ENCODE peak calls at places on chromosomes 13 and 19, in eight cellular contexts. One of them, this sample, is unnamed.

GRCh38 chr19:38111898-38112297 is 112.1 kb downstream of the DPF1 start:
- DNase-seq in adrenal gland: no peak
- DNase-seq in bronchial epithelial cell: no peak
- DNase-seq in cardiac muscle cell: no peak
- DNase-seq in CD8-positive, alpha-beta T cell: no peak
- DNase-seq in AG09309: no peak
- DNase-seq in PC-3: no peak
- DNase-seq in fibroblast of mammary gland: no peak
- DNase-seq in this sample: no peak

GRCh38 chr19:18118420-18119242 is 21.1 kb downstream of the MAST3 start:
- DNase-seq in adrenal gland: no peak
- DNase-seq in bronchial epithelial cell: no peak
- DNase-seq in cardiac muscle cell: no peak
- DNase-seq in CD8-positive, alpha-beta T cell: no peak
- DNase-seq in AG09309: no peak
- DNase-seq in PC-3: no peak
- DNase-seq in fibroblast of mammary gland: peak; percentile 23
- DNase-seq in this sample: no peak

GRCh38 chr19:39935262-39935661 is 828 bp upstream of the FCGBP start:
- DNase-seq in adrenal gland: no peak
- DNase-seq in bronchial epithelial cell: no peak
- DNase-seq in cardiac muscle cell: no peak
- DNase-seq in CD8-positive, alpha-beta T cell: no peak
- DNase-seq in AG09309: no peak
- DNase-seq in PC-3: no peak
- DNase-seq in fibroblast of mammary gland: no peak
- DNase-seq in this sample: no peak

GRCh38 chr19:30516586-30516985 is 144.4 kb downstream of the ZNF536 start:
- DNase-seq in adrenal gland: no peak
- DNase-seq in bronchial epithelial cell: no peak
- DNase-seq in cardiac muscle cell: no peak
- DNase-seq in CD8-positive, alpha-beta T cell: no peak
- DNase-seq in AG09309: no peak
- DNase-seq in PC-3: no peak
- DNase-seq in fibroblast of mammary gland: no peak
- DNase-seq in this sample: no peak

GRCh38 chr13:46951516-46951915 is 54.7 kb upstream of the HTR2A start:
- DNase-seq in adrenal gland: no peak
- DNase-seq in bronchial epithelial cell: peak; percentile 81
- DNase-seq in cardiac muscle cell: no peak
- DNase-seq in CD8-positive, alpha-beta T cell: no peak
- DNase-seq in AG09309: no peak
- DNase-seq in PC-3: peak; percentile 94
- DNase-seq in fibroblast of mammary gland: peak; percentile 56
- DNase-seq in this sample: no peak

GRCh38 chr13:99378985-99379734 is 72.0 kb upstream of the GPR183 start:
- DNase-seq in adrenal gland: no peak
- DNase-seq in bronchial epithelial cell: no peak
- DNase-seq in cardiac muscle cell: no peak
- DNase-seq in CD8-positive, alpha-beta T cell: peak; percentile 2
- DNase-seq in AG09309: no peak
- DNase-seq in PC-3: no peak
- DNase-seq in fibroblast of mammary gland: no peak
- DNase-seq in this sample: no peak

GRCh38 chr19:56476671-56477428 is at the start of gene ZNF667:
- DNase-seq in adrenal gland: peak; percentile 41
- DNase-seq in bronchial epithelial cell: peak; percentile 37
- DNase-seq in cardiac muscle cell: peak; percentile 24
- DNase-seq in CD8-positive, alpha-beta T cell: peak; percentile 45
- DNase-seq in AG09309: no peak
- DNase-seq in PC-3: peak; percentile 46
- DNase-seq in fibroblast of mammary gland: peak; percentile 55
- DNase-seq in this sample: no peak

GRCh38 chr19:7013678-7014077 is 7.6 kb downstream of the MBD3L2B start:
- DNase-seq in adrenal gland: no peak
- DNase-seq in bronchial epithelial cell: peak; percentile 66
- DNase-seq in cardiac muscle cell: no peak
- DNase-seq in CD8-positive, alpha-beta T cell: no peak
- DNase-seq in AG09309: no peak
- DNase-seq in PC-3: peak; percentile 84
- DNase-seq in fibroblast of mammary gland: peak; percentile 27
- DNase-seq in this sample: no peak

GRCh38 chr19:50567882-50568281 is 353 bp downstream of the LRRC4B start:
- DNase-seq in adrenal gland: no peak
- DNase-seq in bronchial epithelial cell: no peak
- DNase-seq in cardiac muscle cell: no peak
- DNase-seq in CD8-positive, alpha-beta T cell: no peak
- DNase-seq in AG09309: no peak
- DNase-seq in PC-3: no peak
- DNase-seq in fibroblast of mammary gland: no peak
- DNase-seq in this sample: no peak
- H3K4me3 ChIP-seq in adrenal gland: no peak overlapping the region
- H3K4me3 ChIP-seq in bronchial epithelial cell: no peak overlapping the region
- H3K4me3 ChIP-seq in cardiac muscle cell: peak overlapping the region; percentile 95
- H3K4me3 ChIP-seq in CD8-positive, alpha-beta T cell: no peak overlapping the region
- H3K4me3 ChIP-seq in AG09309: no peak overlapping the region
- H3K4me3 ChIP-seq in PC-3: no peak overlapping the region
- H3K4me3 ChIP-seq in fibroblast of mammary gland: no peak overlapping the region
- H3K4me3 ChIP-seq in this sample: peak overlapping the region; percentile 55

GRCh38 chr19:48715276-48715675 is 4.2 kb downstream of the MAMSTR start:
- DNase-seq in adrenal gland: no peak
- DNase-seq in bronchial epithelial cell: no peak
- DNase-seq in cardiac muscle cell: no peak
- DNase-seq in CD8-positive, alpha-beta T cell: no peak
- DNase-seq in AG09309: no peak
- DNase-seq in PC-3: no peak
- DNase-seq in fibroblast of mammary gland: no peak
- DNase-seq in this sample: no peak

GRCh38 chr19:48715681-48716171 is 3.8 kb downstream of the MAMSTR start:
- DNase-seq in adrenal gland: no peak
- DNase-seq in bronchial epithelial cell: no peak
- DNase-seq in cardiac muscle cell: no peak
- DNase-seq in CD8-positive, alpha-beta T cell: no peak
- DNase-seq in AG09309: no peak
- DNase-seq in PC-3: no peak
- DNase-seq in fibroblast of mammary gland: peak; percentile 50
- DNase-seq in this sample: no peak

GRCh38 chr19:48714759-48715261 is 4.7 kb downstream of the MAMSTR start:
- DNase-seq in adrenal gland: no peak
- DNase-seq in bronchial epithelial cell: no peak
- DNase-seq in cardiac muscle cell: no peak
- DNase-seq in CD8-positive, alpha-beta T cell: no peak
- DNase-seq in AG09309: no peak
- DNase-seq in PC-3: no peak
- DNase-seq in fibroblast of mammary gland: no peak
- DNase-seq in this sample: no peak

GRCh38 chr19:48718711-48719231 is 754 bp downstream of the MAMSTR start:
- DNase-seq in adrenal gland: no peak
- DNase-seq in bronchial epithelial cell: no peak
- DNase-seq in cardiac muscle cell: no peak
- DNase-seq in CD8-positive, alpha-beta T cell: no peak
- DNase-seq in AG09309: no peak
- DNase-seq in PC-3: no peak
- DNase-seq in fibroblast of mammary gland: no peak
- DNase-seq in this sample: no peak

GRCh38 chr19:48717059-48717395 is 2.5 kb downstream of the MAMSTR start:
- DNase-seq in adrenal gland: no peak
- DNase-seq in bronchial epithelial cell: no peak
- DNase-seq in cardiac muscle cell: no peak
- DNase-seq in CD8-positive, alpha-beta T cell: no peak
- DNase-seq in AG09309: no peak
- DNase-seq in PC-3: no peak
- DNase-seq in fibroblast of mammary gland: peak; percentile 54
- DNase-seq in this sample: no peak
- H3K4me3 ChIP-seq in adrenal gland: no peak overlapping the region
- H3K4me3 ChIP-seq in bronchial epithelial cell: no peak overlapping the region
- H3K4me3 ChIP-seq in cardiac muscle cell: no peak overlapping the region
- H3K4me3 ChIP-seq in CD8-positive, alpha-beta T cell: no peak overlapping the region
- H3K4me3 ChIP-seq in AG09309: peak overlapping the region; percentile 30
- H3K4me3 ChIP-seq in PC-3: no peak overlapping the region
- H3K4me3 ChIP-seq in fibroblast of mammary gland: peak overlapping the region; percentile 37
- H3K4me3 ChIP-seq in this sample: no peak overlapping the region

DNA sequence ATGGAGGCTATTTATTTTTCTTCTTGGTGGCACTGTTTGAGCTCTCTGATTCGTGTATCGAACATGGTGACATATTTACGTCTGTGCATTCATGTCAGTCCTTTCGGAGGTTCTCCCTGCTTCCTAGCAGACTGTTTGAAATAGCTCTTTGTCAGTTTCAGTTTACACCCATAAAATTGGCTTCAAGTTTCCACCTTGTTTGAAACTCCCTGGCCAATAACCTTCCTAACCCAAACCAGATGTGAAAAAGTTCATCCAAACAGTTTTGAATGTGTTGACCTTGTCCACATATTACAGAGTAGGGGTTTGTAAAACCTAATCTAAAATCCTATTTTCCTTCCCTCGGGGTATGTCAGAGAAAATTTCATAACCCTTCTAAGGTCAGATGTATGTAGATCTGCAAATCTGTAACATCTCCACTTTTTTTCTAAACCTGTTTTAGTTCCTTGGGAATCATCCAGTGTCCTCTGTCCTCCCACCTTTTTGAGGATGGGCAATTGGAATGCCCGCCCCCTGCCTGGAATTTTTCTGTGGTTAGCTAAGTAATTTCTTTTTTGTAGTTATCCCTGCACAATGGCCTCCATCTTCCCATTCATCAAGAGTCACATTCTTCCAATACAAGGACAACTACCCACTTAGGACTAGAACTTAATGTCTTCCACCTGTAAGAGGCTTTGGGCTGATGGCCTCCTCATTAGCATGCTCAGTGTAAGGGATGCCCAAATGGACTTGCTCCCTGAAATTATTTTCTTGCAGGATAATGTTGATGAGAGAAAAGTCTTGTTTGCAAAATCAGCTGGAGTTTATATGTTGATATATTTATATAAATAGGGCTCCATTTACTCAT is 499.8 kb downstream of the GPC6 start:
- DNase-seq in adrenal gland: no peak
- DNase-seq in bronchial epithelial cell: no peak
- DNase-seq in cardiac muscle cell: no peak
- DNase-seq in CD8-positive, alpha-beta T cell: no peak
- DNase-seq in AG09309: no peak
- DNase-seq in PC-3: no peak
- DNase-seq in fibroblast of mammary gland: peak; percentile 49
- DNase-seq in this sample: no peak
- H3K4me3 ChIP-seq in adrenal gland: no peak overlapping the region
- H3K4me3 ChIP-seq in bronchial epithelial cell: no peak overlapping the region
- H3K4me3 ChIP-seq in cardiac muscle cell: no peak overlapping the region
- H3K4me3 ChIP-seq in CD8-positive, alpha-beta T cell: no peak overlapping the region
- H3K4me3 ChIP-seq in AG09309: no peak overlapping the region
- H3K4me3 ChIP-seq in PC-3: no peak overlapping the region
- H3K4me3 ChIP-seq in fibroblast of mammary gland: no peak overlapping the region
- H3K4me3 ChIP-seq in this sample: no peak overlapping the region

GRCh38 chr19:49579193-49579592 is 1.2 kb downstream of the NOSIP start:
- DNase-seq in adrenal gland: no peak
- DNase-seq in bronchial epithelial cell: no peak
- DNase-seq in cardiac muscle cell: no peak
- DNase-seq in CD8-positive, alpha-beta T cell: no peak
- DNase-seq in AG09309: no peak
- DNase-seq in PC-3: no peak
- DNase-seq in fibroblast of mammary gland: no peak
- DNase-seq in this sample: no peak
- H3K4me3 ChIP-seq in adrenal gland: no peak overlapping the region
- H3K4me3 ChIP-seq in bronchial epithelial cell: no peak overlapping the region
- H3K4me3 ChIP-seq in cardiac muscle cell: peak overlapping the region; percentile 73
- H3K4me3 ChIP-seq in CD8-positive, alpha-beta T cell: peak overlapping the region; percentile 68
- H3K4me3 ChIP-seq in AG09309: peak overlapping the region; percentile 77
- H3K4me3 ChIP-seq in PC-3: peak overlapping the region; percentile 96
- H3K4me3 ChIP-seq in fibroblast of mammary gland: peak overlapping the region; percentile 99
- H3K4me3 ChIP-seq in this sample: peak overlapping the region; percentile 63

GRCh38 chr13:94710881-94711560 is 1.3 kb downstream of the SOX21 start:
- DNase-seq in adrenal gland: no peak
- DNase-seq in bronchial epithelial cell: no peak
- DNase-seq in cardiac muscle cell: no peak
- DNase-seq in CD8-positive, alpha-beta T cell: no peak
- DNase-seq in AG09309: no peak
- DNase-seq in PC-3: peak; percentile 59
- DNase-seq in fibroblast of mammary gland: no peak
- DNase-seq in this sample: peak; percentile 42
- H3K4me3 ChIP-seq in adrenal gland: no peak overlapping the region
- H3K4me3 ChIP-seq in bronchial epithelial cell: peak overlapping the region; percentile 30
- H3K4me3 ChIP-seq in cardiac muscle cell: peak overlapping the region; percentile 22
- H3K4me3 ChIP-seq in CD8-positive, alpha-beta T cell: no peak overlapping the region
- H3K4me3 ChIP-seq in AG09309: no peak overlapping the region
- H3K4me3 ChIP-seq in PC-3: peak overlapping the region; percentile 98
- H3K4me3 ChIP-seq in fibroblast of mammary gland: no peak overlapping the region
- H3K4me3 ChIP-seq in this sample: peak overlapping the region; percentile 55

DNA sequence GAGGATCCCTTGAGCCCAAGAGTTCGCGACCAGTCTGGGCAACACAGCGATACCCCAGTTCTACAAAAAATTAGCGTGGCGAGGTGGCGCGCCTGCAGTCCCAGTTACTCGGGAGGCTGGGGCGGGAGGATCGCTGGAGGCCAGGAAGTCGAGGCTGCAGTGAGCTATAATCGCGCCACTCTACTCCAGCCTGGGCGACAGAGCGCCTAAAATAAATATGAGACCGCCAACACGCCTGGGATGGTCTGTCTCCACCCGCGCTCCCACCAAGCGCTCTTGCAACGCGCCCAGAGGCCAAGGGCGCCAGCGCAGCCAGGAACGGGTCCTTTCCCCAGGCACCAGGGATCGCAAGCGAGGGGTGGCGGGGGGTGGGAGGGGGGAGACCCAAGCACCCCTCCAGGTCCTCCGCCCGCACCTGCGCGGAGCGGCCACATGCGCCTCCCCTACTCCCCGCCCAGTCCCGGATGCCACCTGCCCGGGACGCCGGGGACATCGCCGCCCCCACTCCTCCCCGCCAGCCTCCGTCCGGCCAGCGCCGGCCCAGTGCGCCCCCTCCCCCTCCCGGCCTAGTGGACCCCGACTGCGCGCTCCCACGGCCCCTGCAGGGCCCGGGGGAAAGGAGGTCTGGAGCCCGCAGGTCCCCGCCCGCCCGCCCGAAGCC is 441 bp downstream of the RHPN2 start:
- DNase-seq in adrenal gland: no peak
- DNase-seq in bronchial epithelial cell: no peak
- DNase-seq in cardiac muscle cell: peak; percentile 53
- DNase-seq in CD8-positive, alpha-beta T cell: peak; percentile 13
- DNase-seq in AG09309: no peak
- DNase-seq in PC-3: peak; percentile 29
- DNase-seq in fibroblast of mammary gland: no peak
- DNase-seq in this sample: peak; percentile 68
- H3K4me3 ChIP-seq in adrenal gland: peak overlapping the region; percentile 26
- H3K4me3 ChIP-seq in bronchial epithelial cell: peak overlapping the region; percentile 75
- H3K4me3 ChIP-seq in cardiac muscle cell: peak overlapping the region; percentile 59
- H3K4me3 ChIP-seq in CD8-positive, alpha-beta T cell: no peak overlapping the region
- H3K4me3 ChIP-seq in AG09309: peak overlapping the region; percentile 48
- H3K4me3 ChIP-seq in PC-3: peak overlapping the region; percentile 93
- H3K4me3 ChIP-seq in fibroblast of mammary gland: peak overlapping the region; percentile 24
- H3K4me3 ChIP-seq in this sample: peak overlapping the region; percentile 84

GRCh38 chr13:45627656-45628055 is 12.1 kb upstream of the ERICH6B start:
- DNase-seq in adrenal gland: no peak
- DNase-seq in bronchial epithelial cell: no peak
- DNase-seq in cardiac muscle cell: no peak
- DNase-seq in CD8-positive, alpha-beta T cell: no peak
- DNase-seq in AG09309: no peak
- DNase-seq in PC-3: no peak
- DNase-seq in fibroblast of mammary gland: no peak
- DNase-seq in this sample: no peak

GRCh38 chr13:45626731-45627374 is 11.3 kb upstream of the ERICH6B start:
- DNase-seq in adrenal gland: no peak
- DNase-seq in bronchial epithelial cell: no peak
- DNase-seq in cardiac muscle cell: no peak
- DNase-seq in CD8-positive, alpha-beta T cell: no peak
- DNase-seq in AG09309: no peak
- DNase-seq in PC-3: peak; percentile 42
- DNase-seq in fibroblast of mammary gland: peak; percentile 17
- DNase-seq in this sample: no peak

GRCh38 chr13:45628094-45628493 is 12.6 kb upstream of the ERICH6B start:
- DNase-seq in adrenal gland: no peak
- DNase-seq in bronchial epithelial cell: no peak
- DNase-seq in cardiac muscle cell: no peak
- DNase-seq in CD8-positive, alpha-beta T cell: no peak
- DNase-seq in AG09309: no peak
- DNase-seq in PC-3: no peak
- DNase-seq in fibroblast of mammary gland: no peak
- DNase-seq in this sample: no peak

GRCh38 chr13:45630791-45631190 is 15.3 kb upstream of the ERICH6B start:
- DNase-seq in adrenal gland: no peak
- DNase-seq in bronchial epithelial cell: peak; percentile 18
- DNase-seq in cardiac muscle cell: no peak
- DNase-seq in CD8-positive, alpha-beta T cell: no peak
- DNase-seq in AG09309: no peak
- DNase-seq in PC-3: peak; percentile 62
- DNase-seq in fibroblast of mammary gland: no peak
- DNase-seq in this sample: no peak
- H3K4me3 ChIP-seq in adrenal gland: no peak overlapping the region
- H3K4me3 ChIP-seq in bronchial epithelial cell: no peak overlapping the region
- H3K4me3 ChIP-seq in cardiac muscle cell: no peak overlapping the region
- H3K4me3 ChIP-seq in CD8-positive, alpha-beta T cell: no peak overlapping the region
- H3K4me3 ChIP-seq in AG09309: no peak overlapping the region
- H3K4me3 ChIP-seq in PC-3: no peak overlapping the region
- H3K4me3 ChIP-seq in fibroblast of mammary gland: no peak overlapping the region
- H3K4me3 ChIP-seq in this sample: no peak overlapping the region

This sample was measured in A549.